ENCODE peak calls at places on chromosomes 11 and 22, in seven cellular contexts. I, E, G, S, Q, L and C are unnamed samples.

GRCh38 chr11:122743949-122744876 is 88.7 kb downstream of the UBASH3B start:
- DNase-seq in I (peak), E (peak), G (peak), S (peak), Q (peak), L (no peak), C (peak)

GRCh38 chr11:20363500-20364411 is at the start of gene HTATIP2:
- DNase-seq in I (peak), E (peak), G (peak), S (peak), Q (peak), L (peak), C (peak)

GRCh38 chr22:26182723-26183122 is 13.5 kb downstream of the SEZ6L start:
- DNase-seq in I (no peak), E (no peak), G (no peak), S (no peak), Q (no peak), L (no peak), C (no peak)

GRCh38 chr22:24128024-24128423 is 53.3 kb upstream of the SUSD2 start:
- DNase-seq in I (no peak), E (no peak), G (no peak), S (no peak), Q (no peak), L (no peak), C (no peak)

GRCh38 chr11:66419825-66420224 is 1.0 kb upstream of the NPAS4 start:
- DNase-seq in I (no peak), E (no peak), G (peak), S (no peak), Q (no peak), L (no peak), C (no peak)

GRCh38 chr11:80838153-80838552 is 1397.3 kb upstream of the TENM4 start:
- DNase-seq in I (no peak), E (no peak), G (no peak), S (no peak), Q (no peak), L (no peak), C (no peak)

GRCh38 chr11:118079507-118079906 is 2.6 kb downstream of the TMPRSS4 start:
- DNase-seq in I (peak), E (no peak), G (no peak), S (no peak), Q (no peak), L (no peak), C (no peak)

GRCh38 chr22:29477919-29478318 is 2.1 kb upstream of the NEFH start:
- DNase-seq in I (no peak), E (no peak), G (no peak), S (no peak), Q (no peak), L (no peak), C (no peak)

GRCh38 chr11:11313426-11313825 is 39.6 kb downstream of the CSNK2A3 start:
- DNase-seq in I (no peak), E (peak), G (no peak), S (no peak), Q (no peak), L (peak), C (no peak)

GRCh38 chr11:110566577-110566976 is 136.8 kb downstream of the FDX1 start:
- DNase-seq in I (no peak), E (no peak), G (no peak), S (no peak), Q (no peak), L (no peak), C (no peak)

GRCh38 chr22:50074056-50074455 is 11.2 kb downstream of the MLC1 start:
- DNase-seq in I (no peak), E (no peak), G (peak), S (no peak), Q (no peak), L (no peak), C (no peak)

GRCh38 chr11:15793032-15793996 is 563.0 kb downstream of the SOX6 start:
- DNase-seq in I (no peak), E (no peak), G (no peak), S (no peak), Q (no peak), L (peak), C (no peak)

GRCh38 chr11:130237282-130238006 is 77.3 kb downstream of the ZBTB44 start:
- DNase-seq in I (no peak), E (no peak), G (no peak), S (no peak), Q (no peak), L (no peak), C (no peak)

GRCh38 chr22:44217346-44217745 is 36.6 kb downstream of the PARVG start:
- DNase-seq in I (no peak), E (no peak), G (peak), S (no peak), Q (no peak), L (no peak), C (no peak)

GRCh38 chr11:64044730-64045386 is 9.1 kb downstream of the FLRT1 start:
- DNase-seq in I (no peak), E (peak), G (no peak), S (no peak), Q (peak), L (no peak), C (no peak)

GRCh38 chr11:75508051-75508561 is 17.6 kb downstream of the GDPD5 start:
- DNase-seq in I (no peak), E (peak), G (no peak), S (peak), Q (no peak), L (no peak), C (no peak)

GRCh38 chr22:36352775-36353507 is 34.8 kb downstream of the MYH9 start:
- DNase-seq in I (no peak), E (no peak), G (no peak), S (peak), Q (no peak), L (peak), C (no peak)

GRCh38 chr11:108115495-108116140 is 5.7 kb upstream of the ACAT1 start:
- DNase-seq in I (peak), E (no peak), G (peak), S (no peak), Q (peak), L (peak), C (no peak)

GRCh38 chr11:108122166-108122628 is 830 bp downstream of the ACAT1 start:
- DNase-seq in I (peak), E (peak), G (no peak), S (no peak), Q (no peak), L (peak), C (no peak)

GRCh38 chr11:108121274-108122155 is at the start of gene ACAT1:
- DNase-seq in I (peak), E (peak), G (peak), S (peak), Q (peak), L (peak), C (peak)

GRCh38 chr11:108112059-108112458 is 9.3 kb upstream of the ACAT1 start:
- DNase-seq in I (no peak), E (no peak), G (no peak), S (no peak), Q (no peak), L (peak), C (no peak)

DNA sequence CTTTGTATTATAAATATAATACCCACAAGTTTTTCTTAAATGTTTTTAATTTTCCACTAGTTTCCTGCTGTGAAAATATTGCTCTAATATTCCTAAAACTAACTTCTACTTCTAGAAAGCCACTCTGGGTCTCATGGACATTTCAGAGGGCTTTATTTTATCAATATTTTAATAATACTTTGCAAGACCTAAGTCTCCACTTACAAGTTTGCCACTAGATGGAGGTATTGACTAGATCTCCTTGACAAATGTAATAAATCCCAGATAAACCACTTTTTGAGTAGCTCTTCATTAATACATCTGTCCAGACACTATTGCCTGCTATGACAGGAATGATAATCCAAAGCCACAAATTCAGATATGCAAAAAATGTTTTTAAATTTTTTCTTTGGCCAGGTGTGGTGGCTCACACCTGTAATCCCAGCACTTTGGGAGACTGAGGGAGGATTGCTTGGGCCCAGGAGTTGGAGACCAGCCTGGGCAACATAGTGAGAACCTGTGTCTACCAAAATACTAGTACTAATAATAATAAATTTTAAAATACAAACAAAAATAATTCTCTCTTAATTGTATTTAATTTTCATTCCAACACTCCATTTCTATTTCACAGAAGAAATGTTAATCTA is 3.5 kb upstream of the ACAT1 start:
- DNase-seq in I (no peak), E (peak), G (no peak), S (no peak), Q (no peak), L (peak), C (no peak)
- TF ChIP-seq CTCF in I (peak), E (no peak), G (peak), S (peak), Q (peak), L (peak), C (no peak)

GRCh38 chr11:40292636-40293585 is 1166.5 kb downstream of the LRRC4C start:
- DNase-seq in I (no peak), E (no peak), G (no peak), S (no peak), Q (peak), L (no peak), C (no peak)

GRCh38 chr11:40293655-40294342 is 1165.7 kb downstream of the LRRC4C start:
- DNase-seq in I (peak), E (peak), G (peak), S (peak), Q (peak), L (peak), C (no peak)

GRCh38 chr11:40291304-40292100 is 1168.0 kb downstream of the LRRC4C start:
- DNase-seq in I (no peak), E (no peak), G (no peak), S (no peak), Q (no peak), L (no peak), C (no peak)

GRCh38 chr11:40294343-40294723 is 1165.1 kb downstream of the LRRC4C start:
- DNase-seq in I (no peak), E (no peak), G (no peak), S (no peak), Q (no peak), L (no peak), C (no peak)

DNA sequence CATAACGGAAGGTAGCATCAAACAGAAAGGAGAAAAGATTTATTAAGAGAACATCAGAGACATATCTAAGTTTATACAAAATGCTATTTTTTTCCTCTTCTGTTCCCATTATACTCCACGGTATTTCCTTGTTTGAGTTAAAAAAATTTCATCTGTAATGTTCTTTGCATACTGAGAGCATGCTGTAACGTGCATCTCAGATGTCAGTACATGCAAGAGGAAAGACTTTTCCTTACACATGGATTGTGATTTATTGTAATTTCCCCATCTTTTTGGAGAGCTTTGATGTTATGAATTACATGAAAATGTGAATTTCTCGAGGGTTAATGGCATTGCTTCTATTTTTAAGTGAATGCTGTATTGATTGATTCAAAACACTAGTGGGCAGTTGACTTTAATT is 1164.0 kb downstream of the LRRC4C start:
- DNase-seq in I (no peak), E (no peak), G (no peak), S (no peak), Q (no peak), L (no peak), C (no peak)
- TF ChIP-seq CTCF in I (no peak), E (no peak), G (no peak), S (no peak), Q (no peak), L (no peak), C (no peak)

GRCh38 chr11:86674965-86675364 is 2.5 kb upstream of the ME3 start:
- DNase-seq in I (no peak), E (peak), G (no peak), S (no peak), Q (no peak), L (no peak), C (no peak)

GRCh38 chr11:86678296-86678695 is 5.9 kb upstream of the ME3 start:
- DNase-seq in I (no peak), E (no peak), G (no peak), S (no peak), Q (no peak), L (no peak), C (no peak)

GRCh38 chr11:86676010-86676409 is 3.6 kb upstream of the ME3 start:
- DNase-seq in I (peak), E (no peak), G (no peak), S (no peak), Q (peak), L (no peak), C (no peak)

GRCh38 chr11:86678823-86679222 is 6.4 kb upstream of the ME3 start:
- DNase-seq in I (no peak), E (no peak), G (peak), S (no peak), Q (no peak), L (peak), C (no peak)

DNA sequence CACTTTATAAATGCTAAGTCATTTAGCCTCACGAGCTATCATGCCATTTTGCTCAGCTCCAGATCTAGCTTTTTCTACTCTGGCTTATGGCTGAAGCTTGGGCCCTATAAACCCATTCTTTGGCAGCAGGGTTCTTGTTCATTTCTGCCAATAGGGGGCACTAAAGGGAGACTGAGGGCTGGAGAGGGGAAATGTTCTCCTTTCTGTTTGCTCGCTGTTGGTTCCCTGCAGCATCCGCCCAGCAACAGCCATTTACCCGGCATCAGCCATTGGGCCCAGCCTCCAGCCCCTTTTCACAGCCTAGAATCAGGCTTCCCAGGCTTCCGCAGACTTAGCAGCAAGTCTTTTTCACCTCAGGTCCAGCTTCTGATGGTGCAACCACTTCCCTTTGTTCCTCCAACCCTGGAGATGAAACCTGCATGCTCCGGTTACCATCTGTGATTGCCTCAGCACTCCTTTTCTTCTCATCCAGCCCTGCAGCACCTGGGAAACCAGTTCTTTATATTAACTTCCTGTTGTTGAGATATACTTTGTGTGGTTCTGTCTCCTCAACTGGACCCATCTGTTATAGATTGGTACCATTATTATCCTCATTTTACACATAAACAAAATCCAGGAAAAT is 4.2 kb upstream of the ME3 start:
- DNase-seq in I (no peak), E (peak), G (peak), S (no peak), Q (no peak), L (peak), C (no peak)
- TF ChIP-seq CTCF in I (no peak), E (peak), G (peak), S (no peak), Q (peak), L (peak), C (no peak)

DNA sequence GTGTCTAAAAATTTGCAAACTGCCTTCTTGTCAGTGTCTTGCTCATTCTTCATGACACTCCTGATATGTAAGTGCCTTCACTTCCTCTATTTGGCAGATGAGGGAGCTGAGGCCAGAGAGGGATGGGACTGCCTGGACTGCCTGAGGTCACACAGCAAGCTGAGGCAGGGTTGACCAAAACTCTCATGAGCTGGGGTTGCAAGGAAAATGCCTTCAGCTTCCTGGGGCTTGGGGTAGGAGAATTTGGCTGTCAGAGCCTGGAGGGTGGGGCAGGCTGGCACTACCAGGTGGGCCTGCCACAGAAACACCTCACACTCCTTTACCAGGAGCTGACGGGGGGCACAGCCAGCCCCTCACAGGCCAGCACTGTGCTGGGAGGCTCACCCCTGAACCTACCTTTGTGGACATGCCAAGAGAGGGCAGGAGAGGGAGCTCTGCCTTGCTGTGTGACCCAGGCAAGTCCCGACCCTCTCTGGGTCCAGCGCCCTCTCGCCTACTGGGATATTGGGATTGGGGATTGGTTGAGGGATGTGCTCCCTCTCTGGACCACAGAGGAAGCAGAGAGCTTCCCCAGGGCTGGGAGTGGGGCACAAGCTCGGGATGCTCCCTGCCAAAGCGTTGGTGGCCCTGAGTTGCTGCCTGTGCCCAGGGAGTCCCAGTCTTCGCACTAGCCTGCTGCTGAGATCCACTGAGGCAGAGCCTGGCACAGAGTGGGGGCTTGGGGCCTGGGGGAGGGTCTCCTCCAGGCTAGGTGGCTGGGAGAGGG is 1.9 kb upstream of the P2RY6 start:
- DNase-seq in I (no peak), E (peak), G (peak), S (no peak), Q (peak), L (no peak), C (no peak)
- TF ChIP-seq CTCF in I (no peak), E (no peak), G (no peak), S (no peak), Q (no peak), L (no peak), C (no peak)